ENCODE peak calls at places on chromosomes 6 and 20, in five cellular contexts. One of them, this sample, is unnamed.

GRCh38 chr6:137925299-137925698 is 58.2 kb downstream of the TNFAIP3 start:
- DNase-seq in prostate gland: no peak
- DNase-seq in A673: no peak
- DNase-seq in esophagus squamous epithelium: no peak
- DNase-seq in A549: no peak
- DNase-seq in this sample: no peak

GRCh38 chr6:129677634-129678325 is 32.2 kb downstream of the ARHGAP18 start:
- DNase-seq in prostate gland: no peak
- DNase-seq in esophagus squamous epithelium: no peak
- DNase-seq in A549: no peak
- DNase-seq in A673: no peak
- DNase-seq in this sample: no peak

GRCh38 chr6:106547961-106548453 is 81.3 kb downstream of the RTN4IP1 start:
- DNase-seq in esophagus squamous epithelium: no peak
- DNase-seq in A549: no peak
- DNase-seq in prostate gland: peak
- DNase-seq in A673: no peak
- DNase-seq in this sample: no peak

GRCh38 chr6:6978731-6979130 is 129.0 kb upstream of the RREB1 start:
- DNase-seq in A673: no peak
- DNase-seq in prostate gland: no peak
- DNase-seq in esophagus squamous epithelium: no peak
- DNase-seq in A549: no peak
- DNase-seq in this sample: no peak

GRCh38 chr6:163984446-163984936 is 570.0 kb downstream of the QKI start:
- DNase-seq in prostate gland: no peak
- DNase-seq in A673: no peak
- DNase-seq in esophagus squamous epithelium: no peak
- DNase-seq in A549: no peak
- DNase-seq in this sample: no peak

GRCh38 chr20:20843982-20844381 is 131.5 kb upstream of the RALGAPA2 start:
- DNase-seq in A549: no peak
- DNase-seq in esophagus squamous epithelium: no peak
- DNase-seq in prostate gland: no peak
- DNase-seq in A673: no peak
- DNase-seq in this sample: no peak

GRCh38 chr6:43113431-43114260 is 37.5 kb downstream of the PTK7 start:
- DNase-seq in A549: no peak
- DNase-seq in A673: peak
- DNase-seq in esophagus squamous epithelium: no peak
- DNase-seq in prostate gland: no peak
- DNase-seq in this sample: peak

GRCh38 chr6:141551318-141551717 is 581.4 kb upstream of the GJE1 start:
- DNase-seq in A549: no peak
- DNase-seq in prostate gland: no peak
- DNase-seq in esophagus squamous epithelium: no peak
- DNase-seq in A673: peak
- DNase-seq in this sample: no peak

GRCh38 chr20:57439432-57439831 is 48.2 kb downstream of the RBM38 start:
- DNase-seq in prostate gland: peak
- DNase-seq in A549: no peak
- DNase-seq in A673: no peak
- DNase-seq in esophagus squamous epithelium: no peak
- DNase-seq in this sample: no peak

GRCh38 chr20:58331961-58332551 is 22.5 kb downstream of the RAB22A start:
- DNase-seq in prostate gland: no peak
- DNase-seq in esophagus squamous epithelium: no peak
- DNase-seq in A673: no peak
- DNase-seq in A549: no peak
- DNase-seq in this sample: no peak

GRCh38 chr6:22147983-22148797 is 148.6 kb downstream of the PRL start:
- DNase-seq in A673: peak
- DNase-seq in A549: no peak
- DNase-seq in prostate gland: no peak
- DNase-seq in esophagus squamous epithelium: no peak
- DNase-seq in this sample: no peak

GRCh38 chr6:148735996-148736395 is 10.8 kb upstream of the UST start:
- DNase-seq in A673: no peak
- DNase-seq in A549: no peak
- DNase-seq in esophagus squamous epithelium: no peak
- DNase-seq in prostate gland: no peak
- DNase-seq in this sample: no peak

GRCh38 chr6:148464319-148465010 is 121.8 kb downstream of the SASH1 start:
- DNase-seq in A673: peak
- DNase-seq in A549: peak
- DNase-seq in prostate gland: peak
- DNase-seq in esophagus squamous epithelium: no peak
- DNase-seq in this sample: no peak

GRCh38 chr20:23605867-23606651 is at the start of gene CST9:
- DNase-seq in prostate gland: no peak
- DNase-seq in A673: no peak
- DNase-seq in esophagus squamous epithelium: no peak
- DNase-seq in A549: no peak
- DNase-seq in this sample: no peak

GRCh38 chr6:138795809-138796469 is at the start of gene ECT2L:
- DNase-seq in A673: no peak
- DNase-seq in A549: no peak
- DNase-seq in esophagus squamous epithelium: no peak
- DNase-seq in prostate gland: peak
- DNase-seq in this sample: no peak

GRCh38 chr20:1489764-1490436 is 1.3 kb downstream of the SIRPB2 start:
- DNase-seq in esophagus squamous epithelium: no peak
- DNase-seq in A549: no peak
- DNase-seq in A673: no peak
- DNase-seq in prostate gland: no peak
- DNase-seq in this sample: no peak

GRCh38 chr6:105545947-105546710 is 143.2 kb upstream of the PREP start:
- DNase-seq in prostate gland: no peak
- DNase-seq in esophagus squamous epithelium: no peak
- DNase-seq in A549: peak
- DNase-seq in A673: no peak
- DNase-seq in this sample: no peak

GRCh38 chr6:18976966-18977365 is 589.8 kb downstream of the RNF144B start:
- DNase-seq in A673: no peak
- DNase-seq in prostate gland: no peak
- DNase-seq in A549: no peak
- DNase-seq in esophagus squamous epithelium: no peak
- DNase-seq in this sample: no peak

GRCh38 chr6:18978330-18979128 is 591.4 kb downstream of the RNF144B start:
- DNase-seq in A549: no peak
- DNase-seq in A673: peak
- DNase-seq in esophagus squamous epithelium: no peak
- DNase-seq in prostate gland: peak
- DNase-seq in this sample: no peak

DNA sequence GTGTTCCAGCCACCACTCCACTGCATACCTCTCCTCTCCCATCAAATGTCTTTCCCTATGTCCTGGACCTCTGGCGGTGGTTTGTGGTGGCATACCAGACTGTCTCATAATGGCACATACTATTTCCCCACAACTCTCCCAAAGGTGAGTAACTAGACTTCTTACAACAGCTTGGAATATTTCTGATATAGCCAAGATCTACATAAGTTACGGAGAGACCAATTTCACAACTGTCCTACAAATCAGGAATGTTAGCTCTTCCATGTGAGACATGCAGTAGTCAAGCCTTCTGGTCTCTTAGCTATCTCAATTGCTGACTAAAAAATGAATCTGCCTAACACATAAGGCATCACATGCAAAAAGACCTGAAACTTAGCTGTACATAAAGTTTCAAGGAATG is 588.9 kb downstream of the RNF144B start:
- DNase-seq in esophagus squamous epithelium: no peak
- DNase-seq in prostate gland: no peak
- DNase-seq in A673: no peak
- DNase-seq in A549: no peak
- DNase-seq in this sample: no peak
- TF ChIP-seq CTCF in esophagus squamous epithelium: no peak
- TF ChIP-seq CTCF in prostate gland: no peak
- TF ChIP-seq CTCF in A673: no peak
- TF ChIP-seq CTCF in A549: no peak
- TF ChIP-seq CTCF in this sample: no peak

GRCh38 chr20:38601216-38602184 is at the start of gene ARHGAP40:
- DNase-seq in A673: peak
- DNase-seq in prostate gland: peak
- DNase-seq in A549: no peak
- DNase-seq in esophagus squamous epithelium: no peak
- DNase-seq in this sample: no peak
- TF ChIP-seq CTCF in A673: peak
- TF ChIP-seq CTCF in prostate gland: no peak
- TF ChIP-seq CTCF in A549: no peak
- TF ChIP-seq CTCF in esophagus squamous epithelium: peak
- TF ChIP-seq CTCF in this sample: peak

GRCh38 chr6:150169609-150170008 is 26.8 kb downstream of the PPP1R14C start:
- DNase-seq in prostate gland: no peak
- DNase-seq in esophagus squamous epithelium: no peak
- DNase-seq in A673: peak
- DNase-seq in A549: no peak
- DNase-seq in this sample: no peak
- TF ChIP-seq CTCF in prostate gland: no peak
- TF ChIP-seq CTCF in esophagus squamous epithelium: no peak
- TF ChIP-seq CTCF in A673: no peak
- TF ChIP-seq CTCF in A549: no peak
- TF ChIP-seq CTCF in this sample: no peak

GRCh38 chr6:169960531-169960890 is 209.1 kb downstream of the ERMARD start:
- DNase-seq in A549: no peak
- DNase-seq in A673: no peak
- DNase-seq in prostate gland: no peak
- DNase-seq in esophagus squamous epithelium: no peak
- DNase-seq in this sample: peak

GRCh38 chr6:169960891-169961611 is 209.6 kb downstream of the ERMARD start:
- DNase-seq in A549: no peak
- DNase-seq in prostate gland: no peak
- DNase-seq in A673: no peak
- DNase-seq in esophagus squamous epithelium: no peak
- DNase-seq in this sample: peak

GRCh38 chr6:169963581-169964297 is 212.3 kb downstream of the ERMARD start:
- DNase-seq in prostate gland: no peak
- DNase-seq in esophagus squamous epithelium: no peak
- DNase-seq in A673: no peak
- DNase-seq in A549: no peak
- DNase-seq in this sample: peak

GRCh38 chr6:169962604-169963469 is 211.4 kb downstream of the ERMARD start:
- DNase-seq in prostate gland: no peak
- DNase-seq in esophagus squamous epithelium: no peak
- DNase-seq in A673: no peak
- DNase-seq in A549: no peak
- DNase-seq in this sample: peak

GRCh38 chr6:169961772-169962561 is 210.5 kb downstream of the ERMARD start:
- DNase-seq in esophagus squamous epithelium: no peak
- DNase-seq in prostate gland: no peak
- DNase-seq in A673: no peak
- DNase-seq in A549: no peak
- DNase-seq in this sample: peak
- TF ChIP-seq CTCF in esophagus squamous epithelium: peak
- TF ChIP-seq CTCF in prostate gland: peak
- TF ChIP-seq CTCF in A673: peak
- TF ChIP-seq CTCF in A549: no peak
- TF ChIP-seq CTCF in this sample: peak

GRCh38 chr6:84048588-84048987 is 15.0 kb downstream of the MRAP2 start:
- DNase-seq in prostate gland: no peak
- DNase-seq in esophagus squamous epithelium: no peak
- DNase-seq in A549: no peak
- DNase-seq in A673: no peak
- DNase-seq in this sample: no peak
- TF ChIP-seq CTCF in prostate gland: no peak
- TF ChIP-seq CTCF in esophagus squamous epithelium: no peak
- TF ChIP-seq CTCF in A549: no peak
- TF ChIP-seq CTCF in A673: no peak
- TF ChIP-seq CTCF in this sample: no peak

This sample was measured in chondrocyte.